ENCODE peak calls at places on chromosomes 11 and 22, in seven cellular contexts. V, U, C, A, P, D and J are unnamed samples.

GRCh38 chr11:112470355-112470754 is 209.7 kb upstream of the PLET1 start:
- DNase-seq in U (peak; percentile 32), D (no peak), C (no peak), A (peak; percentile 26), V (no peak), P (no peak), J (no peak)

GRCh38 chr11:105609832-105610781 is at the start of gene GRIA4:
- DNase-seq in U (peak; percentile 56), P (peak; percentile 91), A (peak; percentile 41), D (peak; percentile 42), C (peak; percentile 25), V (no peak), J (peak; percentile 46)

GRCh38 chr11:126951465-126951864 is 49.1 kb downstream of the KIRREL3 start:
- DNase-seq in P (no peak), A (no peak), C (no peak), D (no peak), V (no peak), U (no peak), J (no peak)

GRCh38 chr11:111674941-111675340 is 72.7 kb downstream of the SIK2 start:
- DNase-seq in C (no peak), P (no peak), U (no peak), D (no peak), A (no peak), V (no peak), J (no peak)

GRCh38 chr22:22099833-22100812 is 117.5 kb upstream of the TOP3B start:
- DNase-seq in U (peak; percentile 49), D (no peak), P (no peak), V (no peak), A (no peak), C (peak; percentile 16), J (no peak)

GRCh38 chr11:134984421-134984820 is 572.4 kb upstream of the B3GAT1 start:
- DNase-seq in D (no peak), P (no peak), C (no peak), U (no peak), V (no peak), A (no peak), J (no peak)

GRCh38 chr11:130719516-130719915 is 196.8 kb downstream of the SNX19 start:
- DNase-seq in D (peak; percentile 91), U (peak; percentile 78), C (peak; percentile 76), V (no peak), P (no peak), A (peak; percentile 15), J (no peak)

GRCh38 chr22:45090364-45090960 is 73.3 kb upstream of the NUP50 start:
- DNase-seq in V (peak; percentile 14), A (no peak), P (no peak), U (peak; percentile 44), D (peak; percentile 90), C (peak; percentile 48), J (peak; percentile 76)

GRCh38 chr22:29710922-29711593 is 8.7 kb upstream of the CABP7 start:
- DNase-seq in C (no peak), P (no peak), U (no peak), A (no peak), D (peak; percentile 79), V (peak; percentile 43), J (no peak)